ENCODE peak calls at places on chromosomes 2 and 18, in four cellular contexts. K is endodermal cell, J is heart right ventricle, N is uterus. U is an unnamed sample.

GRCh38 chr2:37623971-37624897 is 47.2 kb downstream of the CDC42EP3 start:
- DNase-seq in K (no peak), N (no peak), J (no peak), U (no peak)

GRCh38 chr2:206840999-206841398 is 75.6 kb downstream of the FASTKD2 start:
- DNase-seq in K (no peak), J (no peak), N (no peak), U (no peak)

GRCh38 chr2:80288576-80288975 is 16.0 kb downstream of the LRRTM1 start:
- DNase-seq in K (no peak), N (no peak), J (no peak), U (no peak)

GRCh38 chr2:98515571-98515927 is 70.9 kb downstream of the INPP4A start:
- DNase-seq in N (no peak), K (peak; percentile 52), J (no peak), U (no peak)

GRCh38 chr2:37783545-37783944 is 112.1 kb upstream of the CDC42EP3 start:
- DNase-seq in K (no peak), N (no peak), J (no peak), U (no peak)

GRCh38 chr18:41594582-41594981 is 360.5 kb upstream of the PIK3C3 start:
- DNase-seq in K (no peak), N (no peak), J (no peak), U (no peak)

GRCh38 chr2:64636105-64636873 is 17.4 kb downstream of the SERTAD2 start:
- DNase-seq in J (no peak), K (no peak), N (no peak), U (no peak)

GRCh38 chr2:4992226-4992625 is 700.0 kb upstream of the SOX11 start:
- DNase-seq in J (no peak), N (no peak), K (peak; percentile 62), U (no peak)

GRCh38 chr2:177543007-177543760 is 150.6 kb downstream of the AGPS start:
- DNase-seq in K (no peak), J (no peak), N (no peak), U (no peak)

GRCh38 chr2:70121627-70122372 is 34.5 kb downstream of the PCBP1 start:
- DNase-seq in J (no peak), N (no peak), K (peak; percentile 71), U (no peak)

GRCh38 chr2:136253288-136254004 is 135.5 kb upstream of the CXCR4 start:
- DNase-seq in N (no peak), K (no peak), J (peak; percentile 22), U (no peak)

GRCh38 chr2:14140009-14140408 is 492.5 kb upstream of the LRATD1 start:
- DNase-seq in N (no peak), J (no peak), K (peak; percentile 75), U (no peak)

GRCh38 chr2:65662654-65663432 is 230.4 kb upstream of the SPRED2 start:
- DNase-seq in N (peak; percentile 67), K (no peak), J (no peak), U (no peak)

GRCh38 chr2:138071720-138072719 is 107.7 kb downstream of the HNMT start:
- DNase-seq in J (no peak), K (no peak), N (no peak), U (no peak)

GRCh38 chr2:195633974-195634373 is 23.1 kb upstream of the SLC39A10 start:
- DNase-seq in K (no peak), N (no peak), J (no peak), U (no peak)

GRCh38 chr2:161825429-161825828 is 201.2 kb downstream of the SLC4A10 start:
- DNase-seq in J (no peak), N (no peak), K (no peak), U (no peak)

DNA sequence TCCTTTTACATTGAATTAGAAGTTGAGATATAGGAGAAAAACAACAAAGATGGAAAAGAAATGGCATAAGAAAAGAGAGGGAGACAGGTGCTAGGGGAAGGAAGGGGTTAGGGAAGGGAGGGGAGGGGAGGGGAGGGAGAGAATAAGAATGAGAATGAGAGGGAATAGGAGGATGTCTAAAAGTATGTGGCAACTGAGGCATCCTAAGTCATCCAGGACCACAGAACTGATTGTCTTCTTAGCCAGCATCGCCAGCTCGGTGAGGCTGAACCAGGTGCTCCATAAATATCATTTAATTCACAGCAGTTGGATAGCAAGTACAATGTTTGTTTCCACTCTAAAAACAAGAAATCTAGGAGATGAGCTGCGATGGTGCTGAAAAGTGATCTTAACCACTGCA is 393.5 kb downstream of the TMEM182 start:
- DNase-seq in K (no peak), J (no peak), N (no peak), U (no peak)
- H3K27ac ChIP-seq in K (no peak overlapping the region), J (no peak overlapping the region), N (no peak overlapping the region), U (no peak overlapping the region)

GRCh38 chr2:25339791-25340339 is 1.9 kb downstream of the DNMT3A start:
- DNase-seq in J (no peak), N (peak; percentile 70), K (peak; percentile 87), U (no peak)
- H3K4me1 ChIP-seq in J (peaks cover 58% of the 10 kb centered on the region), N (no peaks in the 10 kb centered on the region), K (peaks cover 10% of the 10 kb centered on the region), U (peaks cover 19% of the 10 kb centered on the region)

GRCh38 chr2:236571161-236571560 is 1.5 kb downstream of the ACKR3 start:
- DNase-seq in K (peak; percentile 47), N (no peak), J (no peak), U (no peak)

GRCh38 chr2:236568068-236568921 is 1.3 kb upstream of the ACKR3 start:
- DNase-seq in K (peak; percentile 79), N (peak; percentile 42), J (peak; percentile 71), U (peak; percentile 73)

GRCh38 chr2:236570081-236570979 is 705 bp downstream of the ACKR3 start:
- DNase-seq in K (peak; percentile 16), N (no peak), J (no peak), U (no peak)

GRCh38 chr2:236569593-236569973 is at the start of gene ACKR3:
- DNase-seq in K (peak; percentile 92), N (peak; percentile 72), J (peak; percentile 75), U (peak; percentile 73)

DNA sequence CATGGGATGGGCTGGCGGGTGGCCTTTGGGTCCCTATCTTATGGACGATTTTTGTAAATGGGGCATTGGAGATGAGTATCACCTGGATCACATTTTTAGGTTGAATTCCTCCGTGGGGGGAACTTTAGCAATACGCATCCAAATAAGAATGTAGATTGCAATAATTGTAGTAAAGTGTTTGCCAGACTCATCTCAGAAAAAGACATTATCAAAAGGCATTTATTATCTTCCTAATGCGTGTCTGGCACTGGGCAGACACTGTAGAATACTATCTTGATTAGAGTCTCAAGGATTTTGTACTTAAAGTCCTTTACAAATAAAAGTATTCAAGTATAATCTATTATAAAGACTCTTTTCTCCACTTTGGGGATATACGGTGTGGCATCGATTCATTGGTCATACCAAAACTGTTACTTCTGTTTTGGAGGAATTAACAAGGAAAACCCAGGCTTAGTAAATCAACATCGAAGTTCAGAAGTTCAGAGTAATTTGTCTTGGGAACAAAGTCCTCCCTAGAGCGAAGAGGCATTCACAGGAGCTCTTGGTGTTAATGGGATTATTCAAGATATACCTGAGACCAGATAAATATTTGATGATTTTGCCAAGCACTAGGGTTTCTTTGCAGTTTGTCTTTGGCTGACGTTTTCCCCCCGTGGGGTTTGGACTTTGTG is 568 bp upstream of the ACKR3 start:
- DNase-seq in K (no peak), N (no peak), J (no peak), U (no peak)
- H3K27ac ChIP-seq in K (peak overlapping the region; percentile 3), N (peak overlapping the region; percentile 90), J (peak overlapping the region; percentile 17), U (peak overlapping the region; percentile 58)

GRCh38 chr2:231686192-231687100 is 21.9 kb upstream of the PTMA start:
- DNase-seq in N (no peak), J (no peak), K (no peak), U (no peak)

GRCh38 chr2:231687133-231687852 is 21.0 kb upstream of the PTMA start:
- DNase-seq in J (peak; percentile 74), K (peak; percentile 97), N (no peak), U (peak; percentile 89)

GRCh38 chr2:231687961-231688360 is 20.4 kb upstream of the PTMA start:
- DNase-seq in N (no peak), K (no peak), J (no peak), U (no peak)

GRCh38 chr2:231689509-231689893 is 18.8 kb upstream of the PTMA start:
- DNase-seq in N (no peak), K (peak; percentile 54), J (no peak), U (no peak)

GRCh38 chr2:231688616-231689508 is 19.5 kb upstream of the PTMA start:
- DNase-seq in N (no peak), J (no peak), K (no peak), U (no peak)
- H3K4me1 ChIP-seq in N (no peaks in the 10 kb centered on the region), J (peaks cover 5% of the 10 kb centered on the region), K (peaks cover 5% of the 10 kb centered on the region), U (no peaks in the 10 kb centered on the region)

GRCh38 chr2:102006886-102007278 is 15.1 kb downstream of the IL1R2 start:
- DNase-seq in J (no peak), N (no peak), K (no peak), U (no peak)

GRCh38 chr2:102008490-102008889 is 16.7 kb downstream of the IL1R2 start:
- DNase-seq in K (no peak), J (no peak), N (no peak), U (no peak)

GRCh38 chr2:102012061-102012460 is 20.3 kb downstream of the IL1R2 start:
- DNase-seq in K (no peak), N (no peak), J (no peak), U (no peak)

GRCh38 chr2:102010767-102011351 is 19.1 kb downstream of the IL1R2 start:
- DNase-seq in N (no peak), J (no peak), K (no peak), U (no peak)

DNA sequence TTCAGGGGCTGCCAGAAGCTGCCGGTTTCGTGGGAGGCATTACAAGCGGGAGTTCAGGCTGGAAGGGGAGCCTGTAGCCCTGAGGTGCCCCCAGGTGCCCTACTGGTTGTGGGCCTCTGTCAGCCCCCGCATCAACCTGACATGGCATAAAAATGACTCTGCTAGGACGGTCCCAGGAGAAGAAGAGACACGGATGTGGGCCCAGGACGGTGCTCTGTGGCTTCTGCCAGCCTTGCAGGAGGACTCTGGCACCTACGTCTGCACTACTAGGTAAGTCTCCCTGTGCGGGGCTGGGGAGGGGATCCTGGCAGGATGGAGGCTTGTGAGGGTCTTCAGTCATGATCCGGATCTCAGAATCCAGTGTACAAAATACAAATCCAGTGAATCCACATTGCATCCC is 17.8 kb downstream of the IL1R2 start:
- DNase-seq in K (no peak), J (no peak), N (no peak), U (no peak)
- H3K27ac ChIP-seq in K (no peak overlapping the region), J (no peak overlapping the region), N (no peak overlapping the region), U (no peak overlapping the region)